ENCODE peak calls at places on chromosome 1, in nine cellular contexts. L is psoas muscle, P is cardiac muscle cell, G is mucosa of descending colon, A is stomach, Q is left ventricle myocardium inferior, N is OCI-LY7, B is hepatocyte, S is body of pancreas. D is an unnamed sample.

GRCh38 chr1:81525085-81525484 is 275.6 kb upstream of the ADGRL2 start:
- DNase-seq in L (no peak), P (no peak), G (no peak), A (no peak), Q (no peak), N (no peak), B (no peak), S (no peak), D (no peak)

GRCh38 chr1:12078938-12079861 is 16.1 kb downstream of the TNFRSF8 start:
- DNase-seq in L (no peak), P (peak; percentile 69), G (peak; percentile 38), A (no peak), Q (no peak), N (peak; percentile 70), B (peak; percentile 71), S (peak; percentile 27), D (peak; percentile 31)

GRCh38 chr1:12047120-12047876 is 15.8 kb upstream of the TNFRSF8 start:
- DNase-seq in L (no peak), P (no peak), G (no peak), A (no peak), Q (no peak), N (no peak), B (no peak), S (no peak), D (no peak)

GRCh38 chr1:198462365-198463025 is 78.0 kb downstream of the ATP6V1G3 start:
- DNase-seq in L (no peak), P (no peak), G (no peak), A (no peak), Q (no peak), N (no peak), B (no peak), S (no peak), D (no peak)

GRCh38 chr1:10539411-10540043 is 64.8 kb downstream of the PEX14 start:
- DNase-seq in L (no peak), P (no peak), G (no peak), A (no peak), Q (no peak), N (no peak), B (no peak), S (no peak), D (no peak)

GRCh38 chr1:152873495-152873894 is 4.6 kb upstream of the SMCP start:
- DNase-seq in L (no peak), P (no peak), G (no peak), A (no peak), Q (no peak), N (no peak), B (no peak), S (no peak), D (no peak)

GRCh38 chr1:41444796-41445195 is 39.7 kb downstream of the EDN2 start:
- DNase-seq in L (no peak), P (no peak), G (no peak), A (no peak), Q (no peak), N (no peak), B (no peak), S (no peak), D (no peak)

GRCh38 chr1:180042994-180043622 is 88.5 kb downstream of the CEP350 start:
- DNase-seq in L (no peak), P (no peak), G (no peak), A (no peak), Q (no peak), N (no peak), B (no peak), S (no peak), D (no peak)

GRCh38 chr1:69940816-69941215 is 264.6 kb downstream of the LRRC40 start:
- DNase-seq in L (no peak), P (no peak), G (no peak), A (no peak), Q (no peak), N (no peak), B (no peak), S (no peak), D (no peak)

GRCh38 chr1:3319874-3320245 is 134.6 kb upstream of the ARHGEF16 start:
- DNase-seq in L (no peak), P (peak; percentile 65), G (peak; percentile 89), A (peak; percentile 75), Q (no peak), N (peak; percentile 70), B (peak; percentile 85), S (peak; percentile 85), D (no peak)

GRCh38 chr1:13725714-13726175 is 25.8 kb downstream of the PRDM2 start:
- DNase-seq in L (no peak), P (peak; percentile 45), G (peak; percentile 82), A (peak; percentile 40), Q (no peak), N (peak; percentile 78), B (peak; percentile 58), S (peak; percentile 20), D (no peak)

GRCh38 chr1:54296666-54297065 is 96.7 kb downstream of the MRPL37 start:
- DNase-seq in L (no peak), P (no peak), G (no peak), A (no peak), Q (no peak), N (no peak), B (no peak), S (no peak), D (no peak)

GRCh38 chr1:236308827-236309226 is 27.1 kb upstream of the ERO1B start:
- DNase-seq in L (no peak), P (no peak), G (no peak), A (no peak), Q (no peak), N (no peak), B (no peak), S (no peak), D (no peak)

GRCh38 chr1:45187735-45188134 is 18.7 kb downstream of the ZSWIM5 start:
- DNase-seq in L (no peak), P (no peak), G (no peak), A (no peak), Q (no peak), N (no peak), B (no peak), S (no peak), D (no peak)

GRCh38 chr1:212669102-212669501 is 30.5 kb downstream of the BATF3 start:
- DNase-seq in L (no peak), P (peak; percentile 39), G (no peak), A (no peak), Q (no peak), N (peak; percentile 48), B (no peak), S (no peak), D (no peak)
- TF ChIP-seq CTCF in L (peak; percentile 6), P (peak; percentile 22), G (no peak), A (no peak), Q (peak; percentile 32), N (peak; percentile 70), B (peak; percentile 14), S (no peak), D (no peak)

GRCh38 chr1:222081859-222082258 is 340.0 kb upstream of the DUSP10 start:
- DNase-seq in L (no peak), P (no peak), G (no peak), A (no peak), Q (no peak), N (no peak), B (no peak), S (no peak), D (no peak)

GRCh38 chr1:222087207-222087920 is 345.5 kb upstream of the DUSP10 start:
- DNase-seq in L (no peak), P (no peak), G (no peak), A (no peak), Q (no peak), N (no peak), B (no peak), S (no peak), D (no peak)

GRCh38 chr1:222090103-222090502 is 348.2 kb upstream of the DUSP10 start:
- DNase-seq in L (no peak), P (no peak), G (no peak), A (no peak), Q (no peak), N (no peak), B (no peak), S (no peak), D (no peak)

GRCh38 chr1:222084048-222084447 is 342.2 kb upstream of the DUSP10 start:
- DNase-seq in L (no peak), P (no peak), G (no peak), A (no peak), Q (no peak), N (no peak), B (no peak), S (no peak), D (no peak)

DNA sequence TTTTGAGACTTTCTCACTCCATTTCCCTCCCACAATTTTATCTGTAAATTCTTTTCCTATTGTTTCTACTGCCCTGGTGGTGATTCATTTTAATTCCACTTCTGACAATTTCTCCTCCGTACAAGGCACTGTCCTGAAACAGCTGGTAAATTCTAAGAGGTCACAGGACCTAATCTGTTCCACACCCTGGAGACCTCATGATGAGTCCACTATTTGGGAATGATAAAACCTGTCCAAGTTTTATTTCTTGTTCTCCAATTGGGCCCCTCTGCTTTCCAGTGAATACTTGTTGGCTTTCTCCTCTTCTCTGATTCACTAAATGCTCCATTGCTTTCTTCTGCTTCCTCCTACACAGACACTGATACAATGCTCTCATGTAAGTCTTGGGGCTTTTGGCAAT is 343.1 kb upstream of the DUSP10 start:
- DNase-seq in L (no peak), P (no peak), G (no peak), A (no peak), Q (no peak), N (no peak), B (no peak), S (no peak), D (no peak)
- H3K4me3 ChIP-seq in L (no peak overlapping the region), P (no peak overlapping the region), G (no peak overlapping the region), A (no peak overlapping the region), Q (no peak overlapping the region), N (no peak overlapping the region), B (no peak overlapping the region), S (no peak overlapping the region), D (no peak overlapping the region)

GRCh38 chr1:204752688-204753040 is 67.1 kb upstream of the LRRN2 start:
- DNase-seq in L (no peak), P (no peak), G (no peak), A (no peak), Q (no peak), N (no peak), B (no peak), S (no peak), D (no peak)

GRCh38 chr1:204754821-204755220 is 69.3 kb upstream of the LRRN2 start:
- DNase-seq in L (no peak), P (no peak), G (no peak), A (no peak), Q (no peak), N (no peak), B (no peak), S (no peak), D (no peak)

GRCh38 chr1:204760350-204761134 is 75.0 kb upstream of the LRRN2 start:
- DNase-seq in L (no peak), P (no peak), G (no peak), A (no peak), Q (no peak), N (no peak), B (no peak), S (no peak), D (no peak)

GRCh38 chr1:204758601-204759000 is 73.1 kb upstream of the LRRN2 start:
- DNase-seq in L (no peak), P (no peak), G (no peak), A (no peak), Q (no peak), N (no peak), B (no peak), S (no peak), D (no peak)

GRCh38 chr1:204756349-204756748 is 70.8 kb upstream of the LRRN2 start:
- DNase-seq in L (no peak), P (no peak), G (no peak), A (no peak), Q (no peak), N (no peak), B (no peak), S (no peak), D (no peak)
- TF ChIP-seq CTCF in L (no peak), P (no peak), G (no peak), A (no peak), Q (no peak), N (no peak), B (no peak), S (no peak), D (no peak)

GRCh38 chr1:15685820-15686219 is 1.7 kb downstream of the PLEKHM2 start:
- DNase-seq in L (no peak), P (no peak), G (no peak), A (no peak), Q (no peak), N (no peak), B (no peak), S (no peak), D (no peak)
- H3K4me3 ChIP-seq in L (peak overlapping the region; percentile 97), P (peak overlapping the region; percentile 78), G (no peak overlapping the region), A (peak overlapping the region; percentile 82), Q (peak overlapping the region; percentile 88), N (peak overlapping the region; percentile 83), B (peak overlapping the region; percentile 100), S (no peak overlapping the region), D (peak overlapping the region; percentile 73)

D was measured in HFF-Myc.